ENCODE peak calls at places on chromosome 14, in five cellular contexts. M, X, V, Q and H are unnamed samples.

GRCh38 chr14:90293766-90294471 is 37.6 kb downstream of the PSMC1 start:
- DNase-seq in Q (no peak), M (no peak), X (no peak), V (no peak), H (no peak)

GRCh38 chr14:57875296-57875695 is 9.4 kb upstream of the SLC35F4 start:
- DNase-seq in V (no peak), Q (no peak), X (no peak), M (no peak), H (no peak)

GRCh38 chr14:67343601-67344230 is 15.9 kb downstream of the ATP6V1D start:
- DNase-seq in V (no peak), M (no peak), Q (no peak), X (no peak), H (no peak)

GRCh38 chr14:29652586-29652985 is 275.1 kb downstream of the PRKD1 start:
- DNase-seq in M (no peak), X (no peak), V (no peak), Q (no peak), H (no peak)

GRCh38 chr14:103522649-103523582 is at the start of gene CKB:
- DNase-seq in Q (peak; percentile 90), M (no peak), V (no peak), X (no peak), H (peak; percentile 85)

GRCh38 chr14:89563503-89563902 is 146.5 kb upstream of the FOXN3 start:
- DNase-seq in V (no peak), M (no peak), Q (no peak), X (no peak), H (no peak)

GRCh38 chr14:25757364-25757763 is 707.4 kb upstream of the STXBP6 start:
- DNase-seq in M (no peak), V (no peak), X (no peak), Q (peak; percentile 43), H (no peak)

GRCh38 chr14:104754213-104754851 is 1.4 kb downstream of the SIVA1 start:
- DNase-seq in M (no peak), X (no peak), V (no peak), Q (no peak), H (no peak)

GRCh38 chr14:72738181-72738611 is 155.7 kb downstream of the DPF3 start:
- DNase-seq in M (no peak), Q (peak; percentile 35), V (no peak), X (no peak), H (no peak)

GRCh38 chr14:99615497-99616245 is 11.7 kb upstream of the CCDC85C start:
- DNase-seq in Q (no peak), X (no peak), V (no peak), M (no peak), H (no peak)

GRCh38 chr14:38578278-38578681 is 322.4 kb upstream of the CLEC14A start:
- DNase-seq in X (no peak), V (no peak), Q (no peak), M (no peak), H (no peak)

GRCh38 chr14:68539839-68540238 is 253.0 kb downstream of the ZFP36L1 start:
- DNase-seq in Q (no peak), V (no peak), M (no peak), X (no peak), H (no peak)

GRCh38 chr14:90409209-90409730 is 12.4 kb downstream of the CALM1 start:
- DNase-seq in Q (no peak), V (no peak), X (no peak), M (no peak), H (no peak)

GRCh38 chr14:92613008-92613658 is 99.6 kb downstream of the RIN3 start:
- DNase-seq in Q (peak; percentile 97), X (peak; percentile 20), M (peak; percentile 42), V (no peak), H (peak; percentile 71)

GRCh38 chr14:75222208-75222701 is 45.8 kb upstream of the TMED10 start:
- DNase-seq in Q (no peak), X (no peak), M (no peak), V (peak; percentile 53), H (no peak)

GRCh38 chr14:102835959-102836358 is 58.7 kb downstream of the TRAF3 start:
- DNase-seq in Q (no peak), X (no peak), M (no peak), V (no peak), H (no peak)

GRCh38 chr14:55221186-55221585 is 29.8 kb upstream of the DLGAP5 start:
- DNase-seq in V (no peak), X (no peak), M (no peak), Q (no peak), H (no peak)

GRCh38 chr14:25887251-25887908 is 710.5 kb downstream of the NOVA1 start:
- DNase-seq in M (no peak), Q (no peak), V (no peak), X (no peak), H (no peak)

GRCh38 chr14:64841121-64841611 is 38.5 kb downstream of the SPTB start:
- DNase-seq in X (peak; percentile 51), V (no peak), Q (no peak), M (peak; percentile 54), H (peak; percentile 29)

GRCh38 chr14:23160924-23161522 is 22.4 kb downstream of the SLC7A8 start:
- DNase-seq in V (no peak), X (no peak), Q (peak; percentile 83), M (peak; percentile 72), H (no peak)

GRCh38 chr14:51442513-51443175 is 202.6 kb downstream of the TMX1 start:
- DNase-seq in V (no peak), M (no peak), Q (no peak), X (no peak), H (no peak)

GRCh38 chr14:45038865-45039264 is 45.1 kb upstream of the PRPF39 start:
- DNase-seq in Q (no peak), V (no peak), X (no peak), M (no peak), H (no peak)
- TF ChIP-seq SUZ12 in Q (no peak), V (no peak), X (no peak), M (no peak), H (no peak)

GRCh38 chr14:95025941-95026340 is 131.4 kb downstream of the DICER1 start:
- DNase-seq in V (no peak), X (no peak), M (no peak), Q (no peak), H (no peak)

GRCh38 chr14:95024380-95024779 is 132.9 kb downstream of the DICER1 start:
- DNase-seq in Q (no peak), X (no peak), M (no peak), V (no peak), H (no peak)

GRCh38 chr14:95023886-95024285 is 133.4 kb downstream of the DICER1 start:
- DNase-seq in X (no peak), Q (no peak), V (no peak), M (no peak), H (no peak)

GRCh38 chr14:95025218-95025617 is 132.1 kb downstream of the DICER1 start:
- DNase-seq in V (no peak), M (no peak), Q (no peak), X (no peak), H (no peak)

GRCh38 chr14:95026851-95027463 is 130.4 kb downstream of the DICER1 start:
- DNase-seq in X (no peak), Q (peak; percentile 27), M (no peak), V (no peak), H (no peak)
- TF ChIP-seq SUZ12 in X (no peak), Q (no peak), M (no peak), V (no peak), H (no peak)

DNA sequence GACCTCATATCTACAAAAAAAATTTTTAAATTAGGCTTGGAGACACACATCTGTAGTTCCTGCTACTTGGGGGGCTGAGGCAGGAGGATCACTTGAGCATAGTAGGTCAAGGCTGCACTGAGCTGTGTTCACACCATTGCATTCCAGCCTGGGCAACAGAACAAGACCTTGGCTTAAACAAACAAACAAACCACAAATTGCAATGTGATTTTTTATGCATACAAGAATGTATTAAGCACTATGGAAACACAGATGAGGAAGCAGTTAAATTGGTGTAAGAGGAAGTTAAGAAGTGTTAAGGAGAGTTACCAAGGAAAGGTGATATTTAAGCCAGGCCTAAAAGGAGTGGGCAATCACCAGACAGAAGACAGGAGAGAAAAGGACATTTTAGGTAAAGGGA is 83.6 kb upstream of the HECTD1 start:
- DNase-seq in V (no peak), Q (no peak), X (no peak), M (no peak), H (no peak)
- TF ChIP-seq SUZ12 in V (no peak), Q (no peak), X (no peak), M (no peak), H (no peak)

DNA sequence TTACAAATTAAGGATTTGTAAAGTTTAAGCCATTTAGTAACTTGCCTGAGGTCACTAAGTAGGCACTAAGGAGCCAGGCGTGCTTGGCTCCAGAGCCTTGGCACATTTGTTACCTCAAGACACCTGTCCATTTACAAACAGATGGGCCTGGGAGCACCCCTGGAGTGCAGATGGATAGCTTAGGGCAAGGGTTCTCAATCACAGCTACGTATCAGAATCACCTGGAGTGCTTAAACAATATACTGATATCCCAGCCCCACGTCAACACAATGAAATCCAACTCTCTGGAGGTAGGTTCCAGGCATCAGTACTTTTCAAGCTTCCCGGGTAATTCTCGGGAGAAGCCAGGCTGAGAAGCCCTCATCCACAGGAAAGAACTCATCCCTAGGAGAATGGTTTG is 45.4 kb downstream of the SLC8A3 start:
- DNase-seq in Q (no peak), V (no peak), M (no peak), X (no peak), H (no peak)
- TF ChIP-seq SUZ12 in Q (no peak), V (no peak), M (no peak), X (no peak), H (no peak)

DNA sequence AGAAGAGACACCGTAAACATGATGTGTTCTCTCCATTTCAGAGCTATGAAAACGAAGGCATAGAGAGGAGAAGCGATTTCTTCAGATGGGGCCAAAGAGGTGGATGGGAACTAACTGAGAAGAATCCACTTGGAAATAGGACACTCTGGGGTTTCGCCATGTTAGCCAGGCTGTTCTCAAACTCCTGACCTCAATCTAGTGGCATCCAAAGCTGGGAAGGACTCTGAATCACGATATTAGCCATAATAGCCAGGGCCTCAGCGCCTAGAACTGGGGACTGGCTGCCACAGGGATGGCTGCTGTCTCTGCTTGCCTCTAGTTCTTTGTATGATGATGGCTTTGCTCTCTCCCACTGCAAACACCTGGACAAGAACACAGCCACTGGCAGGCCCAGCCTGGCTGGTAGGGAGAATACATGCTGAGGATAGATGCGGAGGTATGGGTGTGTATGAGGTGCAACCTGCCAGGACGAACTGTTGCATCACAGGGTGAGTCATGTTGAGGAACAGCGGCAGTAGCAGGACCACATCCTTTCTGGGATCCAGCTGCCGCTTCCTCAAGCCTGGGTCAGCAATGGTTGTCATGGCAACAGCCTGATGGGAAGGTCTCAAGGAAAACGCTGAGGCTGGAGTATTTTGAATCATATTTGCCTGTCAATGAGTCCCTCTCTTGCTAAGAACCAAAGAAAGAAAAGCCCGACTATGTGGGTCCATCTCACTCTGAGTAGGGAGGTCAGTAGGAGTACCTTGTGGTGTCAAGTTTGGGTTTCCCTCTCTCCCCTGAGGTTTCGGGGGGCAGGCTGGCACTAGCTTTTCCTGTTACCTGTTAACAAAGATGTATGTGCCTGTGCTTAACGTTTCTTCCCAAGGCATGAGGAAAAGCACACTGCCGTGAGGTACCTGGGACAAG is 31.1 kb downstream of the CCDC177 start:
- DNase-seq in V (no peak), Q (no peak), X (no peak), M (no peak), H (no peak)
- TF ChIP-seq SUZ12 in V (no peak), Q (no peak), X (no peak), M (no peak), H (no peak)

GRCh38 chr14:34043627-34044372 is 92.9 kb upstream of the EGLN3 start:
- DNase-seq in V (peak; percentile 97), Q (no peak), M (no peak), X (peak; percentile 99), H (no peak)
- TF ChIP-seq SUZ12 in V (no peak), Q (no peak), M (no peak), X (no peak), H (no peak)